ENCODE peak calls at places on chromosome 1, in four cellular contexts. B, F, Q and C are unnamed samples. For H3K36me3, the result is how much of the 10 kb centered on the place peaks cover.

GRCh38 chr1:173134029-173134428 is 73.1 kb downstream of the TNFSF4 start:
- DNase-seq in B (peak), F (no peak), Q (peak), C (no peak)

GRCh38 chr1:157154940-157155514 is 16.8 kb upstream of the ETV3 start:
- DNase-seq in B (peak), F (no peak), Q (peak), C (no peak)

GRCh38 chr1:197521118-197521739 is 253.2 kb downstream of the CRB1 start:
- DNase-seq in B (peak), F (no peak), Q (peak), C (peak)

GRCh38 chr1:156461781-156462647 is 38.6 kb downstream of the MEF2D start:
- DNase-seq in B (no peak), F (no peak), Q (peak), C (no peak)

GRCh38 chr1:44418022-44418673 is 13.1 kb downstream of the RNF220 start:
- DNase-seq in B (no peak), F (no peak), Q (no peak), C (no peak)

GRCh38 chr1:19449454-19450228 is 35.7 kb downstream of the CAPZB start:
- DNase-seq in B (no peak), F (no peak), Q (no peak), C (no peak)

GRCh38 chr1:21254335-21254951 is 35.8 kb downstream of the ECE1 start:
- DNase-seq in B (peak), F (no peak), Q (no peak), C (no peak)

GRCh38 chr1:26733982-26734381 is 38.2 kb downstream of the ARID1A start:
- DNase-seq in B (peak), F (no peak), Q (no peak), C (no peak)

GRCh38 chr1:182394055-182394775 is 2.6 kb upstream of the GLUL start:
- DNase-seq in B (no peak), F (no peak), Q (no peak), C (no peak)

GRCh38 chr1:182392045-182393028 is 747 bp upstream of the GLUL start:
- DNase-seq in B (peak), F (no peak), Q (peak), C (no peak)

GRCh38 chr1:182389619-182390047 is 2.0 kb downstream of the GLUL start:
- DNase-seq in B (no peak), F (no peak), Q (peak), C (no peak)

GRCh38 chr1:182391028-182391361 is 595 bp downstream of the GLUL start:
- DNase-seq in B (no peak), F (no peak), Q (no peak), C (no peak)

GRCh38 chr1:182391362-182392044 is at the start of gene GLUL:
- DNase-seq in B (peak), F (peak), Q (peak), C (peak)
- H3K14ac ChIP-seq in B (peak), F (peak), Q (no peak), C (no peak)

DNA sequence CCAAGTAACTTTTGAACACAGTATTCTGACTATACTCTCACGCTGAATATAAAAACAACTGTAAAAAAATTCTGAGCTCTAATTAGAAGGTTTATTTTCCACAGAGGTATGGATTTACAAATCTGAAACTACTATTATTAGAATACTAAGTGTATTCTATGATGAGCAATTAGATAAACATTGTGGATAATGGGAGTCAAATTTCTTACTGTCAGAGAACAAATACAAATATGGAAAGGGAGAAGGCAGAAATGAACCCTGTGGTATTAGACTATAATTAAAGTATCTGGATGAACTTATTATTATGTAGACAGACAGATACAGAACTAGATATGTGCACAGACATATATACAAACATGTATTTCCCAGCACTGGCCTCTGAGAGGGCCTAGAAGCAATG is 22.6 kb downstream of the ALDH9A1 start:
- DNase-seq in B (no peak), F (no peak), Q (no peak), C (no peak)
- H3K36me3 ChIP-seq in B (under half), F (under half), Q (under half), C (half or more)

DNA sequence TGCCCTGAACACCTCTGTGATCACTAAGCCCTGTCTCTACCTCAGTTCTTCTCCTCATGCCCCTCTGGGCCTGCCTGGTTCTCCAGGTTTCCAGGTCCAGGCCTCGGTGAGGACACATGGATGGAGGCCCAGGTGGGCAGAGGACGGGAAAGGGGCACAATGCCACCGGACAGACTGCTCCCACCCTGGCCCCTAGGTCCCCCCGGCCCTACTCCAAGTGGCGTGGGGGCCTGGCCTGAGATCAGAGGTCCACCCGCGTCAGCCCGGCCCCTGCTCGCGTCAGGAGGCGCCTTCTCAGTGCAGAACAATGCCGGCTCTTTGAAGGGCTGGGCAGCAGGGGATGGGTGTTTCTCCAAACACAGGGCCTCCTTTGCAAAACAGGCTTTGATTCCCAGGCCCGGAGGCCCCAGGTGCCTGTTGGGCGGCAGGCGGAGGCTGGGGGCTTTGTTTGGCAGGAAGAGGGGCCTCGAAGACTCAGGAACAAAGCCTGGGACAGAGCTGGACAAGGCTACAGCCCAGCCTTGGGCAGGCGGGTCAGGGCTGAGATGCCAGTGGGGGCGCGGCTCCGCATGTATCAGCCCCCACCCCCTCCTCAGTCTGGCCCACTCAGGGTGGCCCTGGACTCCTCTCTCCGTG is 77.3 kb upstream of the SLC2A1 start:
- DNase-seq in B (no peak), F (peak), Q (no peak), C (peak)
- H3K14ac ChIP-seq in B (no peak), F (no peak), Q (no peak), C (no peak)

GRCh38 chr1:155455588-155456195 is 106.9 kb downstream of the ASH1L start:
- DNase-seq in B (peak), F (no peak), Q (peak), C (peak)
- H3K36me3 ChIP-seq in B (under half), F (under half), Q (under half), C (under half)

GRCh38 chr1:182698977-182699672 is 14.7 kb upstream of the RGS8 start:
- DNase-seq in B (no peak), F (no peak), Q (no peak), C (no peak)
- H3K14ac ChIP-seq in B (no peak), F (no peak), Q (no peak), C (no peak)

GRCh38 chr1:32984090-32984828 is 19.6 kb upstream of the RNF19B start:
- DNase-seq in B (peak), F (no peak), Q (peak), C (no peak)

GRCh38 chr1:32981003-32981909 is 16.6 kb upstream of the RNF19B start:
- DNase-seq in B (peak), F (no peak), Q (peak), C (no peak)

GRCh38 chr1:32980080-32980479 is 15.5 kb upstream of the RNF19B start:
- DNase-seq in B (no peak), F (no peak), Q (no peak), C (no peak)

GRCh38 chr1:32984829-32985310 is 20.3 kb upstream of the RNF19B start:
- DNase-seq in B (no peak), F (no peak), Q (no peak), C (no peak)

DNA sequence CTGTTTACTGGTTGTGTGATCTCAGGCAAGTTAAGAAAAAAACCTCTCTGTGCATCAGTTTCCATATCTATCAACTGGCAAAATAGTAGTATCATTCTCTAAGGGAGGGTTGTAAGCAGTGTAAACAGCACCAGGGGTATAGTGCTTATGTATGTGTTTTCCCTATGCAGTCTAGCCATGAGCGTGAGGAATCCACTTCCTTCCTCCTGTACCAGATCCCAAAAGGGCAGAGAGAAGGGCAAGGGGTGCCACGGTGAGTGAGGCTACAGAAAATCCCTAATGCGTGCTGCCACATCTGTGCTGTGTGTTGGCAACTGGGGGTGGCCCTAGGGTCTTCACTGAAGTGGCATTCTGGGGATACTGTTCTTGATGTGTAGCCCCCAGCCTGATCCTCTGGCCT is 18.4 kb upstream of the RNF19B start:
- DNase-seq in B (no peak), F (no peak), Q (no peak), C (no peak)
- H3K36me3 ChIP-seq in B (under half), F (under half), Q (under half), C (under half)

GRCh38 chr1:201114245-201115131 is 2.3 kb upstream of the CACNA1S start:
- DNase-seq in B (peak), F (peak), Q (peak), C (peak)
- H3K14ac ChIP-seq in B (no peak), F (no peak), Q (no peak), C (peak)

GRCh38 chr1:150931773-150932172 is 5.6 kb downstream of the SETDB1 start:
- DNase-seq in B (peak), F (no peak), Q (peak), C (no peak)
- H3K36me3 ChIP-seq in B (under half), F (under half), Q (under half), C (half or more)